ENCODE peak calls at places on chromosomes 1 and 21, in four cellular contexts. Q is body of pancreas, A is left lung, U is Calu3. V is an unnamed sample.

GRCh38 chr21:35529141-35529863 is 480.2 kb upstream of the RUNX1 start:
- DNase-seq in Q (no peak), U (no peak), A (no peak), V (no peak)

GRCh38 chr1:73671530-73671929 is 526.4 kb downstream of the LRRIQ3 start:
- DNase-seq in A (no peak), U (no peak), Q (no peak), V (no peak)

GRCh38 chr1:37656881-37657280 is 22.2 kb upstream of the RSPO1 start:
- DNase-seq in Q (no peak), U (no peak), A (no peak), V (no peak)

GRCh38 chr1:200890818-200891773 is 3.6 kb upstream of the INAVA start:
- DNase-seq in Q (peak), A (no peak), U (peak), V (peak)

GRCh38 chr1:29577512-29577911 is 341.2 kb downstream of the PTPRU start:
- DNase-seq in A (no peak), Q (no peak), U (no peak), V (no peak)

GRCh38 chr21:28771790-28772501 is 220.7 kb downstream of the LTN1 start:
- DNase-seq in Q (no peak), A (no peak), U (no peak), V (no peak)

GRCh38 chr1:25773441-25774125 is 26.4 kb upstream of the SELENON start:
- DNase-seq in A (peak), Q (peak), U (peak), V (no peak)

GRCh38 chr1:203534526-203534925 is 40.6 kb downstream of the OPTC start:
- DNase-seq in Q (peak), A (no peak), U (no peak), V (no peak)

GRCh38 chr1:187691439-187691838 is 862.7 kb downstream of the PLA2G4A start:
- DNase-seq in A (no peak), Q (no peak), U (peak), V (no peak)

GRCh38 chr21:34594566-34595234 is 20.2 kb downstream of the RCAN1 start:
- DNase-seq in A (no peak), U (no peak), Q (no peak), V (no peak)

GRCh38 chr1:61056674-61057439 is 25.5 kb upstream of the NFIA start:
- DNase-seq in A (peak), U (no peak), Q (peak), V (peak)

GRCh38 chr21:31526040-31526439 is 133.5 kb upstream of the SOD1 start:
- DNase-seq in A (no peak), U (no peak), Q (no peak), V (no peak)

GRCh38 chr1:23370744-23371710 is 1.4 kb upstream of the ZNF436 start:
- DNase-seq in A (no peak), Q (peak), U (no peak), V (peak)

GRCh38 chr1:239169276-239169675 is 217.1 kb upstream of the CHRM3 start:
- DNase-seq in A (no peak), U (no peak), Q (no peak), V (no peak)

GRCh38 chr1:64663654-64664053 is 81.2 kb upstream of the RAVER2 start:
- DNase-seq in A (no peak), Q (peak), U (peak), V (peak)

GRCh38 chr1:207088161-207088560 is 499 bp upstream of the C4BPB start:
- DNase-seq in A (no peak), Q (no peak), U (no peak), V (no peak)

GRCh38 chr21:38985423-38986378 is 180.0 kb downstream of the ETS2 start:
- DNase-seq in Q (peak), A (peak), U (no peak), V (no peak)

GRCh38 chr1:81801032-81801833 is 499 bp downstream of the ADGRL2 start:
- DNase-seq in A (peak), U (peak), Q (peak), V (peak)

GRCh38 chr1:113780363-113781146 is 21.3 kb upstream of the PHTF1 start:
- DNase-seq in A (no peak), Q (no peak), U (no peak), V (no peak)

GRCh38 chr21:44527156-44527982 is 12.6 kb downstream of the KRTAP10-1 start:
- DNase-seq in U (no peak), Q (no peak), A (no peak), V (no peak)

GRCh38 chr1:214107322-214108096 is 119.7 kb downstream of the PROX1 start:
- DNase-seq in A (no peak), Q (peak), U (no peak), V (no peak)

GRCh38 chr1:40838045-40838979 is 23.9 kb downstream of the CITED4 start:
- DNase-seq in Q (no peak), A (no peak), U (no peak), V (no peak)

GRCh38 chr1:30884723-30885122 is 23.8 kb downstream of the SDC3 start:
- DNase-seq in A (no peak), Q (no peak), U (no peak), V (no peak)

GRCh38 chr1:1921459-1921862 is 2.4 kb upstream of the TMEM52 start:
- DNase-seq in A (no peak), Q (no peak), U (no peak), V (no peak)

GRCh38 chr1:146013566-146013937 is 8.0 kb downstream of the HJV start:
- DNase-seq in A (no peak), U (no peak), Q (no peak), V (no peak)

GRCh38 chr1:50724626-50725286 is 235.3 kb downstream of the FAF1 start:
- DNase-seq in Q (no peak), U (no peak), A (no peak), V (no peak)

GRCh38 chr1:15736035-15736665 is at the start of gene SLC25A34:
- DNase-seq in U (no peak), Q (peak), A (peak), V (no peak)

GRCh38 chr21:29320021-29320420 is 21.3 kb downstream of the BACH1 start:
- DNase-seq in A (no peak), Q (no peak), U (no peak), V (no peak)

GRCh38 chr1:5829414-5829813 is 162.8 kb downstream of the NPHP4 start:
- DNase-seq in U (no peak), A (no peak), Q (no peak), V (no peak)

GRCh38 chr1:93345633-93346471 is at the start of gene DR1:
- DNase-seq in A (peak), Q (peak), U (peak), V (peak)

GRCh38 chr21:35825954-35826353 is 234.4 kb downstream of the SETD4 start:
- DNase-seq in Q (no peak), U (no peak), A (no peak), V (no peak)

GRCh38 chr1:206563367-206563953 is 48.8 kb downstream of the EIF2D start:
- DNase-seq in A (no peak), Q (no peak), U (no peak), V (no peak)

GRCh38 chr1:180962178-180962577 is 49.5 kb downstream of the KIAA1614 start:
- DNase-seq in A (no peak), Q (no peak), U (no peak), V (no peak)

GRCh38 chr1:33424205-33424604 is 6.7 kb downstream of the PHC2 start:
- DNase-seq in A (no peak), U (no peak), Q (no peak), V (no peak)

GRCh38 chr1:99558539-99558938 is 87.4 kb upstream of the PALMD start:
- DNase-seq in A (no peak), U (no peak), Q (no peak), V (no peak)

DNA sequence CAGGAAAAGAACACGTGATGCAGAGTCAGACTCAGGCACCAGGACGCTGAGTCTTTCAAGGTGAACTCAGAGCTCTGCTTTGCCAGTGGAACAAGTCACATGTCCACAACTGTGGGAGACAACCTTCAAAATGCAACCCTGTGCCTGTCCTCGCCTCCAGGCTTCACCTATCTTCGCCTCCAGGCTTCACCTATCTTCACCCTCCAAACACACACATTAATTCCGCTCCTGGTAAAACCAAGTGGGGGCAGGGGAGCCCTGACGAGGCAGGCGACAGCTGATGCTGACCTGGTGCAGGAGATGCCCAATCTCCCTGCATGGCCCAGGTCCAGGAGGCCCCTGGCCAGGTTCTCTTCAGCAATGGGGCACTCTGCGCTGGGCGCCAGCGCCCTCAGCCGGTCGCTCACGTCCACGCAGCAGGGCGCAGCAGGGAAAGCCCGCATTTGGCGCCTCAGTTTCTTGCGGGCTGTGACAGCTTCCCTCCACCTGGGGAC is 28.0 kb upstream of the LSS start:
- DNase-seq in A (no peak), U (no peak), Q (no peak), V (no peak)
- TF ChIP-seq CTCF in A (no peak), U (no peak), Q (no peak), V (no peak)

DNA sequence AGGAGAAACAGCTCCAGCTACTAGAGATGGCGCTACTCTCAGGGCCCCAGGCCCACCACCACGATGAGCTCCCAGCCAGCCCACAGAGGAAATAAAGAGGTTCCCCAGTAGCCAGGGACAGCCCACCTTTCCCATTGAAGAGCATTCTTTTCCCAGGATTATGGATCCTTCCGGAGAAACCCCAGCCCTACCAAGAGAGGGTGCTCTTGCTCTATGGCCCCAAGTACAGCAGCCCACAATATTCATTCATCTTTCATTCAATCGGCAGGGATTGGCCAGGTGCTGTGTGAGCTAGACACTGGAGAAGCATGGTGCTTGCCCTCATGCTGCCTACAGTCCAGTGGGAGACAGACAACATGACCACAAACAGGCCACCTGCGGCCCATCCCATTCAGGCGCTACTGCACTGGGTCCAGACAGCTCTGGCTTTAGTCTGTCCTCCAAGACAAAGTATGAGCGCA is 29.9 kb downstream of the PMVK start:
- DNase-seq in U (peak), Q (peak), A (no peak), V (no peak)
- TF ChIP-seq CTCF in U (peak), Q (peak), A (no peak), V (no peak)

GRCh38 chr1:153572569-153573015 is 6.9 kb upstream of the S100A2 start:
- DNase-seq in Q (peak), U (peak), A (peak), V (peak)
- TF ChIP-seq CTCF in Q (peak), U (peak), A (peak), V (no peak)

GRCh38 chr1:170126691-170127090 is 19.1 kb upstream of the NTMT2 start:
- DNase-seq in U (no peak), A (no peak), Q (no peak), V (no peak)
- TF ChIP-seq CTCF in U (no peak), A (no peak), Q (no peak), V (no peak)

GRCh38 chr1:152497273-152497672 is 13.3 kb upstream of the LCE5A start:
- DNase-seq in U (peak), Q (no peak), A (no peak), V (peak)
- TF ChIP-seq CTCF in U (peak), Q (peak), A (peak), V (peak)

GRCh38 chr1:18903313-18903671 is 937 bp upstream of the ALDH4A1 start:
- DNase-seq in U (no peak), A (no peak), Q (no peak), V (no peak)

GRCh38 chr1:18900303-18900841 is 2.0 kb downstream of the ALDH4A1 start:
- DNase-seq in U (no peak), Q (no peak), A (no peak), V (no peak)

GRCh38 chr1:18901952-18902522 is 318 bp downstream of the ALDH4A1 start:
- DNase-seq in Q (no peak), A (no peak), U (peak), V (no peak)

GRCh38 chr1:18901147-18901951 is 1.0 kb downstream of the ALDH4A1 start:
- DNase-seq in Q (no peak), A (no peak), U (no peak), V (no peak)

DNA sequence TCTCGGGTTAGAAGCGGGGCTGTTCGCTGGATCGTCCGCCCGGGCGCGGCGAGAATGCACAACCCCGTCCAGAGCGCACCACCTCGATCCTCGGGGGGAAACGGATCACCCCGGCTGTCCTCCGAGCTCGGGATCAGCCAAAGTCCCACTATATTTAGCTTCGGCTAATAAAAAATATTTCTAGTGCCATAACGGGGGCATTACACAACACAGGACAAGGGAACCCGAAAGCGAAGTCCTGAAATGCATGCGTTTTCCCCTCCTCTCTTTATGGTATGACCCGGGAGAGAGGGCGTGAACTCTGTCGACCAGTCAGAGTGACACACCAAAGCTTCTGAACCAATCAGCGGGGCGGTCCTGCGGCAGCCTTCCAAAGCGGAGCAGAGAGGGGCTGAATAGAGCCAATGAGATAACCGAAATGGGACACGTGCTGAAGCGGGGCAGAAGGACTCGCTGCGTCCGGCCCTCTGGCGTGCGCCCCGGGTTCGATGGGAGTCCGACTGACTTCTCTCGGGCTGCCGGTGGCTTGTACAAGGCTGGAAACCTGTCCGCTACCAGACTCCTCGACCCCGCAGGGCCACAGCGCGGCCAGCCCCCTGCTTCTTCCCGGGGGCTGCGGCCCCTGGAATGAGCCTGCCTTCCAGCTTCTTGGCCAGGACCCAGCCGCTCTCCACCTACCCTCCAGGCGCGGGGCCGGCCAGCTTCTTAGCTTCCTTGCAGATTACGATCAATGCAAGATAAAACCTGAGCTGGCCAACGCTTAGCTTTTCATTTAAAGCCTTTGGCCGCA is at the start of gene ALDH4A1:
- DNase-seq in Q (peak), A (peak), U (peak), V (peak)
- TF ChIP-seq CTCF in Q (no peak), A (no peak), U (no peak), V (no peak)

GRCh38 chr1:156053770-156054499 is at the start of gene UBQLN4:
- DNase-seq in Q (peak), U (peak), A (peak), V (peak)

GRCh38 chr1:156052862-156053769 is 482 bp downstream of the UBQLN4 start:
- DNase-seq in A (peak), U (peak), Q (peak), V (peak)

GRCh38 chr1:156051011-156051725 is 2.4 kb downstream of the UBQLN4 start:
- DNase-seq in U (no peak), Q (no peak), A (no peak), V (no peak)

GRCh38 chr1:156048663-156049258 is 4.8 kb downstream of the UBQLN4 start:
- DNase-seq in U (no peak), Q (no peak), A (no peak), V (no peak)

DNA sequence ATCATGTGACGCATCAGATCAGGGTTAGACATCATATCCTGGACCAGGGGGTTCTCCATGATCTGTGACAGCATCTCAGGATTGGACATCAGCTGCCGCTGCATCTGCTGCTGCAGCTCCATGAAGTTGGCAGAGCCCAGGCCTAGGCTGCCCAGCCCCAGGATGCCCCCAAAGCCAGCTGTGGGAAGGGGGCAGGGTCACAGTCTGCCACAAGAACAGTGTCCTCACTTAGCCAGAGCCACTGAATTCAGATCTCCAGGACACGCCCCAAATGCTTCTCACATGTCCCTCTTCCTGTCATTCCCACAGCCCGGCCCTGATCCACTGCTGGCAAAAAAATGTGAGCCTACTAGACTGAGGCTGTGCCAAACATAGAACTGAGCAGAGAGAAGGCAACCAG is 3.2 kb downstream of the UBQLN4 start:
- DNase-seq in U (no peak), Q (no peak), A (no peak), V (no peak)
- TF ChIP-seq CTCF in U (no peak), Q (no peak), A (no peak), V (no peak)

GRCh38 chr1:72282690-72283203 is 408 bp upstream of the NEGR1 start:
- DNase-seq in U (peak), Q (peak), A (peak), V (peak)

GRCh38 chr1:72284084-72284397 is 1.7 kb upstream of the NEGR1 start:
- DNase-seq in U (no peak), A (no peak), Q (no peak), V (no peak)

GRCh38 chr1:72284398-72285073 is 2.2 kb upstream of the NEGR1 start:
- DNase-seq in A (peak), Q (peak), U (peak), V (peak)

GRCh38 chr1:72282271-72282656 is at the start of gene NEGR1:
- DNase-seq in A (peak), Q (peak), U (peak), V (peak)

DNA sequence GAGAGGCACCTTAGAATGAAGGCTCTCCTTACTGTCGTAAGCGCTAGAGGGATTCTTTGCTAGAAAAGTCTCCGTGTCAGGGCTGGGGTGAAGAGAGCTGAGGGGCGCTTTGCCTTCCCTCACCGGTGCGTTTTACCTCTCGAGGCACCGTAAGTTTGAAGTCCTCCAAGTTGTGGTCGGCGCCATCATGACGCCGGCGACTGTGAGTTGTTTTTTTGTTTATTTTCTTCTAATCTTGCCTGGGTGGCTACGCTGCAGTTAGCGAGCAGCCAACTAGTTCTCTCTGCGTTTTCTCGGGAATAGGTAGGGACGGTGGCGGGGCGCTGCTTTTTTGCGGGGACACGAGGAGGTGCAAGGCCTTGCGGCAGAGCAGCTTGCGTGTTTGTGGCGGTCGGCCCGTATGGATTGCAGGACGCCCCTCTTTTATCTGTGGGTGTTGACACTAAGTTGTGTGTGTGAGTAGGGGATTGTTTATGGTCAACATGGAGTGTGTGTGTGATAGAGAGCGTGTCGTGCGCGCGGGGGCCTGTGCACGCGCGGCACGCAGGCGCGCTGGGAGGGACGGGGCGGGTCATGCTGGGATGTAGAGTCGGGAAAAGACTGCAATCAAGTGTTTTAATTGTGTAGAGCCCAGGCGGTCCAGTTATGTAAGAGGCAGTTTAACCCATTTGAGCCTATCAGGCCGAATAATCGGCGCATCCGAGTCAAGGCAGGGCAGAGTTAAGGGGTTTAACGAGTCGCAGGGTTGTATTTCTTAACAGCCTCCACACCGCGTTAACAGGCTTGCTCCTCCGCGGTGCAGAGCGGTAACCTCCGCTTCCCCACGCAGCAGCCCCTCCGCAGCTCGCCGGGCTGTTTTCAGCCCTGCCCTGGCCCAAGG is 1.1 kb upstream of the NEGR1 start:
- DNase-seq in U (peak), A (peak), Q (peak), V (peak)
- TF ChIP-seq CTCF in U (no peak), A (no peak), Q (no peak), V (no peak)

DNA sequence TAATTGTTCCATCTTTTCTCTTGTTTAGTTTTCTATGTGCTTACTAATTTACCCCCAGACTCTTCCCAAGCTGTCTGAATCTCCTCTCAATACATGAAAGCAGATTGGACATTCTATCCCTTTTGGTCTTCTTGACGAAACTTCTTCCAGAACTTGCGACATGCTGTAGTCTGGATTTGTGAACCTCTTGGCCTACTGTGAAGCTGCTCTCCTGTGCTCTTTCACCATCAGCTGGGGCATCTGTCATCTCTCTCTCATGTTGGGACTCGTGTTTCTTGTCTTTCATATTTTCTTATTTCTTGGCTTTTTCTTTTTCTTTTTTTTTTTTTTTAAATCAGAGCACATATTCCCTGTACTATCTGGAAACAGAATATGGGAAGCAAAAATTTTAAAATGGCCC is 6.8 kb downstream of the CPT2 start:
- DNase-seq in Q (no peak), U (no peak), A (no peak), V (no peak)
- TF ChIP-seq CTCF in Q (no peak), U (no peak), A (no peak), V (no peak)

GRCh38 chr1:100883963-100884362 is 10.7 kb downstream of the EXTL2 start:
- DNase-seq in U (peak), A (no peak), Q (no peak), V (no peak)
- TF ChIP-seq CTCF in U (no peak), A (no peak), Q (no peak), V (no peak)

V was measured in endothelial cell.